ENCODE peak calls at places on chromosome 5, in seven cellular contexts. A, J, Q, V, Z, X and G are unnamed samples.

GRCh38 chr5:120771181-120771580 is 307.1 kb downstream of the PRR16 start:
- DNase-seq in A (no peak), J (no peak), Q (no peak), V (no peak), Z (no peak), X (no peak), G (no peak)

GRCh38 chr5:108726446-108727091 is 21.1 kb upstream of the FER start:
- DNase-seq in A (no peak), J (no peak), Q (no peak), V (no peak), Z (no peak), X (no peak), G (peak; percentile 21)

GRCh38 chr5:170277953-170278352 is 19.6 kb downstream of the LCP2 start:
- DNase-seq in A (no peak), J (no peak), Q (no peak), V (no peak), Z (no peak), X (no peak), G (no peak)

GRCh38 chr5:135135530-135136201 is 101.6 kb upstream of the PITX1 start:
- DNase-seq in A (no peak), J (no peak), Q (no peak), V (peak; percentile 74), Z (no peak), X (peak; percentile 36), G (peak; percentile 15)

GRCh38 chr5:157464518-157465171 is 4.6 kb downstream of the NIPAL4 start:
- DNase-seq in A (peak; percentile 62), J (peak; percentile 38), Q (peak; percentile 63), V (no peak), Z (no peak), X (no peak), G (peak; percentile 95)

GRCh38 chr5:136132087-136132486 is 558 bp upstream of the SMAD5 start:
- DNase-seq in A (no peak), J (no peak), Q (no peak), V (no peak), Z (peak; percentile 22), X (peak; percentile 13), G (peak; percentile 9)

GRCh38 chr5:168317521-168318147 is 26.2 kb downstream of the WWC1 start:
- DNase-seq in A (no peak), J (no peak), Q (no peak), V (peak; percentile 21), Z (no peak), X (no peak), G (peak; percentile 96)

GRCh38 chr5:68652507-68652906 is 437.0 kb downstream of the PIK3R1 start:
- DNase-seq in A (no peak), J (no peak), Q (peak; percentile 71), V (no peak), Z (no peak), X (no peak), G (peak; percentile 95)

GRCh38 chr5:67010684-67011409 is 185.8 kb downstream of the CD180 start:
- DNase-seq in A (peak; percentile 26), J (no peak), Q (peak; percentile 29), V (peak; percentile 20), Z (no peak), X (no peak), G (peak; percentile 79)

GRCh38 chr5:132822650-132823480 is 7.6 kb downstream of the SHROOM1 start:
- DNase-seq in A (no peak), J (no peak), Q (no peak), V (no peak), Z (no peak), X (peak; percentile 21), G (no peak)

GRCh38 chr5:57447656-57448055 is 35.0 kb downstream of the ACTBL2 start:
- DNase-seq in A (no peak), J (no peak), Q (no peak), V (no peak), Z (no peak), X (no peak), G (peak; percentile 91)

GRCh38 chr5:172943283-172943841 is 15.9 kb upstream of the RPL26L1 start:
- DNase-seq in A (no peak), J (no peak), Q (no peak), V (no peak), Z (no peak), X (no peak), G (no peak)

GRCh38 chr5:141880961-141881801 is 3.0 kb upstream of the PCDH1 start:
- DNase-seq in A (no peak), J (no peak), Q (no peak), V (no peak), Z (no peak), X (peak; percentile 52), G (no peak)

GRCh38 chr5:128271859-128272446 is 188.4 kb downstream of the SLC12A2 start:
- DNase-seq in A (no peak), J (no peak), Q (no peak), V (no peak), Z (no peak), X (no peak), G (peak; percentile 84)

GRCh38 chr5:131943914-131944313 is 1.5 kb downstream of the MEIKIN start:
- DNase-seq in A (no peak), J (no peak), Q (no peak), V (no peak), Z (no peak), X (no peak), G (no peak)

GRCh38 chr5:157265714-157266285 is at the start of gene CYFIP2:
- DNase-seq in A (peak; percentile 80), J (peak; percentile 79), Q (peak; percentile 25), V (peak; percentile 49), Z (peak; percentile 90), X (peak; percentile 70), G (no peak)

GRCh38 chr5:151664694-151665583 is 21.8 kb downstream of the SPARC start:
- DNase-seq in A (no peak), J (no peak), Q (no peak), V (no peak), Z (no peak), X (peak; percentile 59), G (peak; percentile 21)

GRCh38 chr5:125719681-125720676 is 703.2 kb upstream of the GRAMD2B start:
- DNase-seq in A (no peak), J (no peak), Q (peak; percentile 26), V (peak; percentile 97), Z (no peak), X (no peak), G (peak; percentile 89)

GRCh38 chr5:33850100-33850594 is 41.6 kb downstream of the ADAMTS12 start:
- DNase-seq in A (peak; percentile 13), J (no peak), Q (no peak), V (no peak), Z (peak; percentile 21), X (no peak), G (peak; percentile 97)

GRCh38 chr5:111173476-111173875 is 50.7 kb upstream of the CAMK4 start:
- DNase-seq in A (no peak), J (no peak), Q (no peak), V (no peak), Z (no peak), X (no peak), G (no peak)